ENCODE peak calls at places on chromosomes 2 and 18, in five cellular contexts. O, Y, J, E and G are unnamed samples.

GRCh38 chr2:156005999-156006712 is 326.4 kb downstream of the NR4A2 start:
- DNase-seq in O (no peak), Y (no peak), J (no peak), E (no peak), G (no peak)

GRCh38 chr2:237791977-237792727 is 6.4 kb upstream of the RBM44 start:
- DNase-seq in O (peak; percentile 13), Y (no peak), J (peak; percentile 27), E (no peak), G (peak; percentile 61)

GRCh38 chr2:145654746-145655145 is 1134.8 kb upstream of the ZEB2 start:
- DNase-seq in O (no peak), Y (no peak), J (no peak), E (no peak), G (no peak)

GRCh38 chr2:12484536-12485115 is 232.1 kb upstream of the TRIB2 start:
- DNase-seq in O (no peak), Y (no peak), J (no peak), E (no peak), G (no peak)

GRCh38 chr18:8300749-8301148 is 308.5 kb upstream of the RAB12 start:
- DNase-seq in O (no peak), Y (no peak), J (no peak), E (no peak), G (no peak)

GRCh38 chr2:130759906-130760753 is 4.8 kb downstream of the AMER3 start:
- DNase-seq in O (no peak), Y (no peak), J (no peak), E (no peak), G (no peak)

GRCh38 chr18:32378705-32379104 is 92.0 kb downstream of the GAREM1 start:
- DNase-seq in O (no peak), Y (peak; percentile 73), J (no peak), E (no peak), G (peak; percentile 20)

GRCh38 chr2:197707316-197708213 is 2.4 kb downstream of the MARS2 start:
- DNase-seq in O (no peak), Y (no peak), J (no peak), E (no peak), G (peak; percentile 38)

GRCh38 chr2:34147780-34148179 is 548.7 kb upstream of the FAM98A start:
- DNase-seq in O (no peak), Y (no peak), J (no peak), E (no peak), G (no peak)

GRCh38 chr2:212520340-212520739 is 18.3 kb downstream of the ERBB4 start:
- DNase-seq in O (peak; percentile 25), Y (no peak), J (no peak), E (no peak), G (peak; percentile 13)

GRCh38 chr2:29902356-29902755 is 19.0 kb downstream of the ALK start:
- DNase-seq in O (no peak), Y (no peak), J (peak; percentile 17), E (no peak), G (no peak)

GRCh38 chr2:219038600-219038999 is 2.7 kb downstream of the CFAP65 start:
- DNase-seq in O (no peak), Y (no peak), J (no peak), E (no peak), G (no peak)

GRCh38 chr2:24024018-24024417 is 14.1 kb downstream of the MFSD2B start:
- DNase-seq in O (no peak), Y (no peak), J (no peak), E (no peak), G (no peak)